ENCODE peak calls at places on chromosomes 3 and 15, in five cellular contexts. One of them, this sample, is unnamed.

GRCh38 chr15:99324082-99324620 is 72.9 kb downstream of the LRRC28 start:
- DNase-seq in activated CD4-positive, alpha-beta T cell treated with anti-CD3 and anti-CD28 coated beads for 24 hours: no peak
- DNase-seq in GM04504: peak; percentile 48
- DNase-seq in SK-N-SH: no peak
- DNase-seq in T-helper 17 cell: no peak
- DNase-seq in this sample: no peak

GRCh38 chr15:31501074-31501473 is 174.4 kb downstream of the KLF13 start:
- DNase-seq in GM04504: no peak
- DNase-seq in T-helper 17 cell: no peak
- DNase-seq in SK-N-SH: no peak
- DNase-seq in activated CD4-positive, alpha-beta T cell treated with anti-CD3 and anti-CD28 coated beads for 24 hours: no peak
- DNase-seq in this sample: no peak

GRCh38 chr3:100877286-100877685 is 115.9 kb downstream of the ABI3BP start:
- DNase-seq in GM04504: no peak
- DNase-seq in T-helper 17 cell: no peak
- DNase-seq in SK-N-SH: no peak
- DNase-seq in activated CD4-positive, alpha-beta T cell treated with anti-CD3 and anti-CD28 coated beads for 24 hours: no peak
- DNase-seq in this sample: no peak

GRCh38 chr3:7874116-7874515 is 627.5 kb upstream of the LMCD1 start:
- DNase-seq in T-helper 17 cell: no peak
- DNase-seq in SK-N-SH: no peak
- DNase-seq in activated CD4-positive, alpha-beta T cell treated with anti-CD3 and anti-CD28 coated beads for 24 hours: no peak
- DNase-seq in GM04504: no peak
- DNase-seq in this sample: no peak

GRCh38 chr15:73305331-73306211 is 63.2 kb downstream of the HCN4 start:
- DNase-seq in SK-N-SH: peak; percentile 79
- DNase-seq in activated CD4-positive, alpha-beta T cell treated with anti-CD3 and anti-CD28 coated beads for 24 hours: no peak
- DNase-seq in T-helper 17 cell: no peak
- DNase-seq in GM04504: peak; percentile 23
- DNase-seq in this sample: no peak

GRCh38 chr3:9933561-9934234 is at the start of gene CRELD1:
- DNase-seq in GM04504: peak; percentile 69
- DNase-seq in activated CD4-positive, alpha-beta T cell treated with anti-CD3 and anti-CD28 coated beads for 24 hours: peak; percentile 96
- DNase-seq in T-helper 17 cell: peak; percentile 95
- DNase-seq in SK-N-SH: peak; percentile 96
- DNase-seq in this sample: peak; percentile 99

GRCh38 chr15:33083232-33084006 is 111.1 kb downstream of the FMN1 start:
- DNase-seq in activated CD4-positive, alpha-beta T cell treated with anti-CD3 and anti-CD28 coated beads for 24 hours: no peak
- DNase-seq in T-helper 17 cell: no peak
- DNase-seq in SK-N-SH: no peak
- DNase-seq in GM04504: no peak
- DNase-seq in this sample: no peak

GRCh38 chr3:149245738-149246451 is 24.3 kb upstream of the CP start:
- DNase-seq in SK-N-SH: no peak
- DNase-seq in GM04504: peak; percentile 54
- DNase-seq in activated CD4-positive, alpha-beta T cell treated with anti-CD3 and anti-CD28 coated beads for 24 hours: no peak
- DNase-seq in T-helper 17 cell: no peak
- DNase-seq in this sample: no peak

GRCh38 chr3:182165234-182165633 is 453.5 kb downstream of the SOX2 start:
- DNase-seq in T-helper 17 cell: no peak
- DNase-seq in activated CD4-positive, alpha-beta T cell treated with anti-CD3 and anti-CD28 coated beads for 24 hours: no peak
- DNase-seq in SK-N-SH: no peak
- DNase-seq in GM04504: no peak
- DNase-seq in this sample: no peak

GRCh38 chr3:139982404-139982803 is 47.4 kb downstream of the CLSTN2 start:
- DNase-seq in T-helper 17 cell: no peak
- DNase-seq in SK-N-SH: peak; percentile 36
- DNase-seq in activated CD4-positive, alpha-beta T cell treated with anti-CD3 and anti-CD28 coated beads for 24 hours: no peak
- DNase-seq in GM04504: no peak
- DNase-seq in this sample: no peak

GRCh38 chr3:154334973-154335420 is 10.7 kb upstream of the DHX36 start:
- DNase-seq in GM04504: peak; percentile 3
- DNase-seq in SK-N-SH: peak; percentile 27
- DNase-seq in activated CD4-positive, alpha-beta T cell treated with anti-CD3 and anti-CD28 coated beads for 24 hours: no peak
- DNase-seq in T-helper 17 cell: no peak
- DNase-seq in this sample: no peak

GRCh38 chr3:144462337-144462736 is 490.7 kb downstream of the DIPK2A start:
- DNase-seq in T-helper 17 cell: no peak
- DNase-seq in GM04504: no peak
- DNase-seq in activated CD4-positive, alpha-beta T cell treated with anti-CD3 and anti-CD28 coated beads for 24 hours: no peak
- DNase-seq in SK-N-SH: no peak
- DNase-seq in this sample: no peak

GRCh38 chr15:51401872-51402517 is 60.5 kb downstream of the GLDN start:
- DNase-seq in SK-N-SH: peak; percentile 39
- DNase-seq in T-helper 17 cell: no peak
- DNase-seq in GM04504: no peak
- DNase-seq in activated CD4-positive, alpha-beta T cell treated with anti-CD3 and anti-CD28 coated beads for 24 hours: no peak
- DNase-seq in this sample: peak; percentile 47

GRCh38 chr3:13564751-13565560 is 16.0 kb downstream of the FBLN2 start:
- DNase-seq in T-helper 17 cell: no peak
- DNase-seq in GM04504: no peak
- DNase-seq in activated CD4-positive, alpha-beta T cell treated with anti-CD3 and anti-CD28 coated beads for 24 hours: no peak
- DNase-seq in SK-N-SH: no peak
- DNase-seq in this sample: no peak

GRCh38 chr15:92906563-92907081 is 6.5 kb downstream of the CHD2 start:
- DNase-seq in SK-N-SH: no peak
- DNase-seq in T-helper 17 cell: no peak
- DNase-seq in activated CD4-positive, alpha-beta T cell treated with anti-CD3 and anti-CD28 coated beads for 24 hours: no peak
- DNase-seq in GM04504: no peak
- DNase-seq in this sample: no peak

GRCh38 chr3:195182470-195182795 is 88.5 kb downstream of the XXYLT1 start:
- DNase-seq in SK-N-SH: no peak
- DNase-seq in GM04504: peak; percentile 39
- DNase-seq in activated CD4-positive, alpha-beta T cell treated with anti-CD3 and anti-CD28 coated beads for 24 hours: no peak
- DNase-seq in T-helper 17 cell: no peak
- DNase-seq in this sample: no peak

GRCh38 chr15:88465633-88466219 is 1.5 kb downstream of the MRPL46 start:
- DNase-seq in T-helper 17 cell: no peak
- DNase-seq in GM04504: peak; percentile 17
- DNase-seq in SK-N-SH: no peak
- DNase-seq in activated CD4-positive, alpha-beta T cell treated with anti-CD3 and anti-CD28 coated beads for 24 hours: no peak
- DNase-seq in this sample: no peak

GRCh38 chr15:81161215-81161673 is 27.2 kb downstream of the CFAP161 start:
- DNase-seq in GM04504: no peak
- DNase-seq in activated CD4-positive, alpha-beta T cell treated with anti-CD3 and anti-CD28 coated beads for 24 hours: no peak
- DNase-seq in SK-N-SH: no peak
- DNase-seq in T-helper 17 cell: no peak
- DNase-seq in this sample: no peak

GRCh38 chr15:47473857-47474256 is 243.4 kb upstream of the SEMA6D start:
- DNase-seq in T-helper 17 cell: no peak
- DNase-seq in SK-N-SH: no peak
- DNase-seq in GM04504: no peak
- DNase-seq in activated CD4-positive, alpha-beta T cell treated with anti-CD3 and anti-CD28 coated beads for 24 hours: no peak
- DNase-seq in this sample: no peak

GRCh38 chr3:87873136-87873535 is 185.7 kb downstream of the CGGBP1 start:
- DNase-seq in activated CD4-positive, alpha-beta T cell treated with anti-CD3 and anti-CD28 coated beads for 24 hours: no peak
- DNase-seq in SK-N-SH: no peak
- DNase-seq in T-helper 17 cell: no peak
- DNase-seq in GM04504: no peak
- DNase-seq in this sample: no peak

GRCh38 chr3:9183811-9184463 is 65.5 kb downstream of the SRGAP3 start:
- DNase-seq in GM04504: no peak
- DNase-seq in T-helper 17 cell: no peak
- DNase-seq in SK-N-SH: no peak
- DNase-seq in activated CD4-positive, alpha-beta T cell treated with anti-CD3 and anti-CD28 coated beads for 24 hours: no peak
- DNase-seq in this sample: no peak

GRCh38 chr3:44110643-44111042 is 131.0 kb upstream of the TOPAZ1 start:
- DNase-seq in activated CD4-positive, alpha-beta T cell treated with anti-CD3 and anti-CD28 coated beads for 24 hours: no peak
- DNase-seq in T-helper 17 cell: no peak
- DNase-seq in SK-N-SH: no peak
- DNase-seq in GM04504: no peak
- DNase-seq in this sample: no peak

GRCh38 chr3:157669403-157669802 is 166.2 kb upstream of the VEPH1 start:
- DNase-seq in GM04504: peak; percentile 24
- DNase-seq in T-helper 17 cell: no peak
- DNase-seq in SK-N-SH: no peak
- DNase-seq in activated CD4-positive, alpha-beta T cell treated with anti-CD3 and anti-CD28 coated beads for 24 hours: no peak
- DNase-seq in this sample: no peak

GRCh38 chr3:7707192-7707591 is 794.4 kb upstream of the LMCD1 start:
- DNase-seq in SK-N-SH: no peak
- DNase-seq in T-helper 17 cell: no peak
- DNase-seq in activated CD4-positive, alpha-beta T cell treated with anti-CD3 and anti-CD28 coated beads for 24 hours: no peak
- DNase-seq in GM04504: no peak
- DNase-seq in this sample: no peak

GRCh38 chr3:149831321-149831720 is 18.3 kb downstream of the RNF13 start:
- DNase-seq in T-helper 17 cell: no peak
- DNase-seq in activated CD4-positive, alpha-beta T cell treated with anti-CD3 and anti-CD28 coated beads for 24 hours: no peak
- DNase-seq in GM04504: no peak
- DNase-seq in SK-N-SH: no peak
- DNase-seq in this sample: no peak

GRCh38 chr3:173876476-173876875 is 478.9 kb downstream of the NLGN1 start:
- DNase-seq in GM04504: no peak
- DNase-seq in SK-N-SH: no peak
- DNase-seq in T-helper 17 cell: no peak
- DNase-seq in activated CD4-positive, alpha-beta T cell treated with anti-CD3 and anti-CD28 coated beads for 24 hours: no peak
- DNase-seq in this sample: no peak

GRCh38 chr3:27193056-27193455 is 176.1 kb downstream of the NEK10 start:
- DNase-seq in SK-N-SH: no peak
- DNase-seq in GM04504: no peak
- DNase-seq in activated CD4-positive, alpha-beta T cell treated with anti-CD3 and anti-CD28 coated beads for 24 hours: no peak
- DNase-seq in T-helper 17 cell: no peak
- DNase-seq in this sample: no peak

GRCh38 chr3:188421151-188421821 is 267.3 kb downstream of the LPP start:
- DNase-seq in activated CD4-positive, alpha-beta T cell treated with anti-CD3 and anti-CD28 coated beads for 24 hours: no peak
- DNase-seq in SK-N-SH: no peak
- DNase-seq in GM04504: peak; percentile 83
- DNase-seq in T-helper 17 cell: no peak
- DNase-seq in this sample: no peak

This sample was measured in upper lobe of left lung.